ENCODE peak calls at places on chromosomes 6 and 20, in five cellular contexts. U, V, O, C and M are unnamed samples. For H3K79me2, the result is how much of the 10 kb centered on the place peaks cover.

GRCh38 chr6:41966961-41967311 is 25.3 kb upstream of the CCND3 start:
- DNase-seq in U (peak), V (peak), O (peak), C (peak), M (peak)

GRCh38 chr20:2692036-2692885 is at the start of gene EBF4:
- DNase-seq in U (peak), V (peak), O (peak), C (peak), M (no peak)

GRCh38 chr6:79607000-79607399 is 24.1 kb upstream of the SH3BGRL2 start:
- DNase-seq in U (no peak), V (no peak), O (no peak), C (no peak), M (no peak)

GRCh38 chr6:22470454-22471368 is 98.7 kb upstream of the HDGFL1 start:
- DNase-seq in U (peak), V (no peak), O (peak), C (peak), M (peak)

GRCh38 chr6:157265630-157266029 is 57.7 kb downstream of the TMEM242 start:
- DNase-seq in U (no peak), V (no peak), O (no peak), C (no peak), M (no peak)

GRCh38 chr6:165617528-165617927 is 45.5 kb downstream of the PDE10A start:
- DNase-seq in U (no peak), V (no peak), O (no peak), C (no peak), M (no peak)

GRCh38 chr20:63464289-63464635 is 8.2 kb downstream of the KCNQ2 start:
- DNase-seq in U (no peak), V (no peak), O (no peak), C (no peak), M (no peak)

GRCh38 chr6:150895898-150896632 is 30.6 kb downstream of the MTHFD1L start:
- DNase-seq in U (no peak), V (no peak), O (no peak), C (no peak), M (no peak)

GRCh38 chr6:28090902-28091586 is 10.7 kb downstream of the ZNF165 start:
- DNase-seq in U (no peak), V (no peak), O (peak), C (no peak), M (no peak)

GRCh38 chr6:55290736-55291135 is 36.5 kb upstream of the GFRAL start:
- DNase-seq in U (no peak), V (no peak), O (no peak), C (no peak), M (no peak)

GRCh38 chr20:38131588-38132121 is 33.4 kb downstream of the TGM2 start:
- DNase-seq in U (no peak), V (no peak), O (no peak), C (no peak), M (no peak)

GRCh38 chr6:1770435-1770843 is 160.7 kb downstream of the FOXC1 start:
- DNase-seq in U (no peak), V (no peak), O (peak), C (no peak), M (peak)

GRCh38 chr20:37393863-37394542 is 48.1 kb downstream of the SRC start:
- DNase-seq in U (no peak), V (no peak), O (no peak), C (peak), M (no peak)

GRCh38 chr20:20017852-20018245 is 687 bp downstream of the NAA20 start:
- DNase-seq in U (peak), V (peak), O (peak), C (no peak), M (no peak)

GRCh38 chr20:1503564-1504227 is 12.5 kb upstream of the SIRPB2 start:
- DNase-seq in U (peak), V (peak), O (peak), C (peak), M (peak)

GRCh38 chr6:118668761-118669411 is 17.5 kb upstream of the CEP85L start:
- DNase-seq in U (peak), V (peak), O (peak), C (no peak), M (peak)

GRCh38 chr6:90790058-90790457 is 203.2 kb upstream of the MAP3K7 start:
- DNase-seq in U (no peak), V (no peak), O (peak), C (no peak), M (no peak)

GRCh38 chr20:44053046-44053445 is 133.9 kb downstream of the JPH2 start:
- DNase-seq in U (no peak), V (no peak), O (no peak), C (no peak), M (no peak)

GRCh38 chr6:20952605-20953004 is 418.3 kb downstream of the CDKAL1 start:
- DNase-seq in U (peak), V (peak), O (peak), C (no peak), M (peak)

GRCh38 chr6:168877821-168878282 is 375.8 kb downstream of the THBS2 start:
- DNase-seq in U (no peak), V (no peak), O (peak), C (no peak), M (no peak)

GRCh38 chr6:108669673-108670072 is 109.0 kb downstream of the FOXO3 start:
- DNase-seq in U (no peak), V (no peak), O (no peak), C (no peak), M (no peak)

GRCh38 chr6:134282816-134283215 is 35.1 kb downstream of the SGK1 start:
- DNase-seq in U (no peak), V (no peak), O (peak), C (no peak), M (no peak)

GRCh38 chr6:7502743-7503142 is 38.7 kb upstream of the DSP start:
- DNase-seq in U (no peak), V (peak), O (no peak), C (peak), M (no peak)

GRCh38 chr20:6519556-6519955 is 247.9 kb upstream of the BMP2 start:
- DNase-seq in U (peak), V (no peak), O (peak), C (no peak), M (peak)

GRCh38 chr20:22745194-22745500 is 160.8 kb upstream of the FOXA2 start:
- DNase-seq in U (no peak), V (no peak), O (no peak), C (no peak), M (no peak)

GRCh38 chr20:63477061-63477616 is 4.7 kb upstream of the KCNQ2 start:
- DNase-seq in U (no peak), V (no peak), O (no peak), C (no peak), M (no peak)

GRCh38 chr20:38127011-38127621 is 38.0 kb downstream of the TGM2 start:
- DNase-seq in U (peak), V (no peak), O (peak), C (no peak), M (peak)

GRCh38 chr6:30913721-30914075 is 340 bp upstream of the VARS2 start:
- DNase-seq in U (no peak), V (no peak), O (no peak), C (no peak), M (no peak)

GRCh38 chr6:106072501-106073140 is 13.5 kb upstream of the PRDM1 start:
- DNase-seq in U (no peak), V (no peak), O (no peak), C (no peak), M (no peak)

GRCh38 chr20:54550776-54551396 is 75.5 kb downstream of the DOK5 start:
- DNase-seq in U (no peak), V (no peak), O (peak), C (no peak), M (peak)

GRCh38 chr6:1792989-1793388 is 183.3 kb downstream of the FOXC1 start:
- DNase-seq in U (no peak), V (peak), O (peak), C (peak), M (no peak)

GRCh38 chr6:164184410-164184809 is 769.9 kb downstream of the QKI start:
- DNase-seq in U (no peak), V (no peak), O (no peak), C (no peak), M (no peak)

GRCh38 chr20:2750343-2751251 is 49.8 kb downstream of the CPXM1 start:
- DNase-seq in U (peak), V (peak), O (peak), C (peak), M (no peak)

GRCh38 chr6:35922139-35922554 is 1.2 kb upstream of the SRPK1 start:
- DNase-seq in U (no peak), V (no peak), O (no peak), C (no peak), M (no peak)
- H3K79me2 ChIP-seq in U (under half), V (under half), O (under half), C (under half), M (under half)

GRCh38 chr6:122048570-122048969 is 350.9 kb upstream of the HSF2 start:
- DNase-seq in U (no peak), V (no peak), O (peak), C (no peak), M (no peak)
- H3K9ac ChIP-seq in U (no peak), V (no peak), O (peak), C (no peak), M (no peak)

DNA sequence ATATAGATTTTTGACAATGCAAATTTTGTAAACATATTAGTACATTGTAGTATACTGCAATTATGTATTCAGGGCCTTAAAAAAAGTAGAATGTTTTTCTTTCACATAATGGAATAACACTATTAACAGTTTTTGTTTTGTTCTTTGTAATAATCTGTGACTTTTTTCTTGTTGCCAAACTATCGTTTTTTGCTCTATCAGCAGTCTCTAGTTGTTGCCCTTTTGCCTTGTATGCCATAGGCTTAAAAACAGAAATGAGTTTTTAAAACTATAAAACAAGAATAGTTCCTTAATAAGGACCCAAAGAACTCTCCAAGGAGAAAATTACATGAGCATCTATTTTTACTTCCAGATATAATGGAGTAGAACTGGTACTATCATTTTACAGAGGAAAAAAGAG is 29.5 kb downstream of the REPS1 start:
- DNase-seq in U (no peak), V (no peak), O (no peak), C (no peak), M (no peak)
- H3K79me2 ChIP-seq in U (half or more), V (under half), O (half or more), C (half or more), M (half or more)

GRCh38 chr6:128491041-128491642 is 29.3 kb downstream of the PTPRK start:
- DNase-seq in U (peak), V (peak), O (no peak), C (peak), M (peak)
- H3K9ac ChIP-seq in U (peak), V (no peak), O (no peak), C (no peak), M (peak)

DNA sequence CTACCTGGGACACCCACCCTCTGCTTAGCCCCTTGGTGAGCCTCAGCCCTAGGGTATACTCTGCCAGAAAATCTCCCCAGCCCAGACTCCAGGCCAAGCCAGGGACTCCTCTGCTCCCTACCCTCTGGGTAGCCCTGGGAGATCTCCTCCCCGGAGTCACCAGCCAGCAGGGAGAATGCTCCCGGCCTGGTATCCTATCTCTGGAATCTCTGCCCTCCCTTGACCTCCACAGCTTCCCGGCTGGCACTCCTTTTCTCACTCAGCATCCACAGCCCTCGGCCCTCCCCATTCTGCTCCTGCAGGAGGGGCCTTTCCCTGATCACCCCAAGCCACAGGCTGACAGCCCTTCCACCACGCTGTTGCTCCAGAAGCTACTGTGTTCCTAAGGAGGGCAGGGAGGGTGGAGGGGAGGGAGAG is 22.6 kb downstream of the NOL4L start:
- DNase-seq in U (no peak), V (peak), O (no peak), C (peak), M (no peak)
- H3K79me2 ChIP-seq in U (under half), V (under half), O (under half), C (under half), M (under half)

GRCh38 chr6:32047539-32047854 is 9.3 kb downstream of the CYP21A2 start:
- DNase-seq in U (no peak), V (no peak), O (no peak), C (no peak), M (no peak)
- H3K9ac ChIP-seq in U (no peak), V (no peak), O (peak), C (no peak), M (no peak)

GRCh38 chr6:159720708-159721107 is 6.6 kb upstream of the WTAP start:
- DNase-seq in U (peak), V (peak), O (peak), C (peak), M (no peak)

GRCh38 chr6:159722655-159723054 is 4.7 kb upstream of the WTAP start:
- DNase-seq in U (no peak), V (no peak), O (no peak), C (no peak), M (no peak)

GRCh38 chr6:159724778-159725177 is 2.5 kb upstream of the WTAP start:
- DNase-seq in U (no peak), V (no peak), O (no peak), C (no peak), M (no peak)

GRCh38 chr6:159726196-159726917 is 949 bp upstream of the WTAP start:
- DNase-seq in U (no peak), V (no peak), O (no peak), C (peak), M (no peak)

GRCh38 chr6:159723259-159723658 is 4.0 kb upstream of the WTAP start:
- DNase-seq in U (no peak), V (peak), O (no peak), C (no peak), M (no peak)
- H3K79me2 ChIP-seq in U (under half), V (under half), O (half or more), C (half or more), M (half or more)

DNA sequence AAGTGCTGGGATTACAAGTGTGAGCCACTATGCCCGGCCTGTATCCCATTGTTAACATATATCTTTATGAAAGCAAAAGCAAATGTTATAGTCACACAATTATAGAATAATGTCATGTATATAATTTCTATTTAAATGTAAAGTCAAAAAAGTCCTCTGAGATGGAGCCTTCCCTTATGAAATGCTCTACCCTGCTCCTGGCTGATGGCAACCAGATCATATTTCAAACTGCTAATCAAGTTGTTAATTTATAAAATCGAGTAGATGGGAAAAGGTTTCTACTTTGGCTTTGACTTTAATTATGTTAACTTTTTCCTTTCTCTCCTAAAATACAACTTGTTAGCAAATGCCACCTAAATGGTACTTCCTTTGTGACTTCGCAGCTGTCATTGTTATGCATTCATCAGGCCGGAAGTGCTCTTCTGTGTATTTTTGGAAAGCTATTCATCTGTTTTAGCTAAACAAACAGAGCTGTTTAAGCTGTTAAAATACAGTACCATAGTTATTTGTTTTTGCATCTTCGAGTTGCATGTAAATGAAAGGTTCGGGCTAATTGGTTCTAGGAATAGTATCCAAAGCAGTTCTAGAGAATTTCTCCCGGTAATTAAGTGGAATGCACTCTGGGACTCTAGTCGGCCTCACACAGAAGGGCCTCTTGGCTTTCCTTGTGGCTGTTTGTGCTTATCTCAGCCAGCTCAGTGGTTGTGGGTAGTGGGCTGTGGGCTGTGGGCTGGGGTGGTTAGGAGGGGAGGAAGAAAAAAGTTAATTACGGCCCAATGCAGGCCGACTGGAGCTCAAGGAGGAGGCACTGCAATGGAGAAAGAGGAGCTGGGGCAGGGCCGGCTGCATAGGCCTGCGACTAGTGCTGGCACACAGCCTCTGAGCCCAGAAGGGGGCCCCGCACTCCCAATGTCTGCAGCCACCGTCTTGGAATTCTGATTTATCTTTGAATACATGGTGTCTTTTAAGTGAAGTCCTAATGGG is 34.8 kb downstream of the SLC35D3 start:
- DNase-seq in U (no peak), V (peak), O (no peak), C (peak), M (no peak)
- H3K9ac ChIP-seq in U (no peak), V (no peak), O (no peak), C (no peak), M (no peak)

DNA sequence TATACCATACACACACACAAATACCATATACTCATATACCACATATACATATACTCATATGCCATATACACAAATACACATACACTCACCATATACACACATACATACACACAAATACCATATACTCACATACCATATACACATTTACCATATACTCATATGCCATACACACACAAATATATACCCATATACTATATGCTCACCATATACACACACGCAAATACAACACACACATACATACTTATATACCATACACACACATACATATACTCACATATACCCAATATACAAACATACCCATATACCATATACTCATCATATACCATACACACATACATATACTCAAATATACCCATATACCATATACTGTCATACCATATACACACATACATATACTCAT is 99.2 kb downstream of the ZMYND8 start:
- DNase-seq in U (no peak), V (no peak), O (no peak), C (no peak), M (no peak)
- H3K79me2 ChIP-seq in U (under half), V (under half), O (half or more), C (half or more), M (under half)

GRCh38 chr6:45328523-45328922 is 393 bp downstream of the RUNX2 start:
- DNase-seq in U (no peak), V (no peak), O (no peak), C (no peak), M (peak)
- H3K9ac ChIP-seq in U (no peak), V (no peak), O (peak), C (no peak), M (peak)